ENCODE peak calls at places on chromosome 2, in nine cellular contexts. J is sigmoid colon, P is HCT116, H is prostate gland, L is Panc1, U is stomach, D is transverse colon, V is HepG2, R is vagina. G is an unnamed sample. For H3K9me3, the result is how much of the 10 kb centered on the place peaks cover.

GRCh38 chr2:108396845-108397244 is 19.1 kb downstream of the SULT1C4 start:
- DNase-seq in P (peak), V (peak), J (no peak), L (no peak), U (no peak), R (no peak), H (no peak), D (no peak), G (no peak)

GRCh38 chr2:11583203-11583752 is 49.4 kb downstream of the GREB1 start:
- DNase-seq in R (peak), J (peak), P (no peak), L (no peak), D (no peak), H (no peak), V (peak), U (no peak), G (no peak)

GRCh38 chr2:207640661-207641060 is 15.5 kb upstream of the METTL21A start:
- DNase-seq in V (no peak), L (no peak), J (no peak), H (no peak), P (no peak), U (no peak), D (no peak), R (no peak), G (no peak)

GRCh38 chr2:38168710-38169480 is 92.9 kb upstream of the CYP1B1 start:
- DNase-seq in U (no peak), V (no peak), J (no peak), L (no peak), D (no peak), R (no peak), P (no peak), H (no peak), G (no peak)

GRCh38 chr2:219576505-219577388 is 4.6 kb downstream of the INHA start:
- DNase-seq in R (no peak), V (peak), U (no peak), D (no peak), J (no peak), L (no peak), H (no peak), P (no peak), G (no peak)

GRCh38 chr2:184906160-184906559 is 307.8 kb downstream of the ZNF804A start:
- DNase-seq in R (no peak), D (no peak), H (no peak), U (no peak), J (no peak), L (no peak), V (no peak), P (no peak), G (peak)

GRCh38 chr2:117771969-117772630 is 42.4 kb upstream of the DDX18 start:
- DNase-seq in R (no peak), J (no peak), H (no peak), U (no peak), D (no peak), P (peak), V (peak), L (no peak), G (no peak)

GRCh38 chr2:119520696-119521436 is 3.4 kb downstream of the SCTR start:
- DNase-seq in D (no peak), V (no peak), U (no peak), L (no peak), P (no peak), H (no peak), R (no peak), J (no peak), G (no peak)

GRCh38 chr2:44692821-44693220 is 248.7 kb upstream of the SIX3 start:
- DNase-seq in U (no peak), V (no peak), H (no peak), D (no peak), L (no peak), J (no peak), P (no peak), R (no peak), G (no peak)

GRCh38 chr2:191247381-191248057 is 2.3 kb downstream of the MYO1B start:
- DNase-seq in U (no peak), R (no peak), L (no peak), D (no peak), J (no peak), V (peak), P (peak), H (no peak), G (no peak)

GRCh38 chr2:99101697-99102096 is 39.8 kb upstream of the C2orf15 start:
- DNase-seq in U (no peak), H (no peak), P (no peak), V (peak), L (no peak), R (no peak), J (no peak), D (no peak), G (no peak)

GRCh38 chr2:69386376-69386775 is 651 bp downstream of the GFPT1 start:
- DNase-seq in R (no peak), V (peak), U (no peak), J (no peak), L (no peak), H (no peak), D (no peak), P (no peak), G (no peak)

GRCh38 chr2:180910831-180911665 is 69.4 kb upstream of the UBE2E3 start:
- DNase-seq in L (no peak), P (no peak), H (no peak), V (no peak), D (no peak), R (no peak), U (no peak), J (no peak), G (peak)

GRCh38 chr2:121031568-121032340 is 253.2 kb downstream of the TFCP2L1 start:
- DNase-seq in P (no peak), U (no peak), D (no peak), R (no peak), L (no peak), V (no peak), H (no peak), J (no peak), G (no peak)

GRCh38 chr2:148487439-148487838 is 157.1 kb upstream of the EPC2 start:
- DNase-seq in R (no peak), U (no peak), P (no peak), D (no peak), L (no peak), V (no peak), H (no peak), J (no peak), G (no peak)

GRCh38 chr2:165839610-165840009 is 45.6 kb upstream of the GALNT3 start:
- DNase-seq in P (no peak), L (no peak), R (no peak), H (no peak), V (no peak), U (no peak), J (no peak), D (no peak), G (no peak)

GRCh38 chr2:9770308-9771100 is 72.8 kb upstream of the TAF1B start:
- DNase-seq in P (peak), R (no peak), V (peak), U (peak), D (peak), L (peak), H (peak), J (peak), G (no peak)

GRCh38 chr2:173708757-173709156 is 256.4 kb downstream of the SP3 start:
- DNase-seq in J (peak), D (peak), H (no peak), P (no peak), R (no peak), L (no peak), U (no peak), V (no peak), G (no peak)

GRCh38 chr2:25894135-25894830 is 16.0 kb upstream of the ASXL2 start:
- DNase-seq in L (no peak), J (peak), U (peak), V (peak), H (no peak), D (peak), R (no peak), P (no peak), G (no peak)

GRCh38 chr2:217597681-217598080 is 405.1 kb downstream of the TNS1 start:
- DNase-seq in D (no peak), U (no peak), P (no peak), V (no peak), H (no peak), R (no peak), L (no peak), J (no peak), G (no peak)

GRCh38 chr2:216551669-216552068 is 53.0 kb downstream of the RPL37A start:
- DNase-seq in J (no peak), D (peak), R (no peak), H (peak), V (no peak), P (no peak), U (no peak), L (no peak), G (no peak)

GRCh38 chr2:70937866-70938579 is 2.3 kb downstream of the ATP6V1B1 start:
- DNase-seq in L (no peak), R (peak), U (no peak), J (peak), D (no peak), V (peak), H (no peak), P (no peak), G (no peak)

GRCh38 chr2:144659731-144660275 is 139.9 kb upstream of the ZEB2 start:
- DNase-seq in L (no peak), U (peak), P (peak), J (no peak), D (no peak), V (no peak), R (no peak), H (no peak), G (no peak)

GRCh38 chr2:241941691-241942301 is 72.3 kb downstream of the RTP5 start:
- DNase-seq in D (no peak), U (peak), H (no peak), J (no peak), L (no peak), R (no peak), P (no peak), V (no peak), G (peak)

GRCh38 chr2:12675801-12676200 is 40.9 kb upstream of the TRIB2 start:
- DNase-seq in V (no peak), D (no peak), P (no peak), U (no peak), R (no peak), J (no peak), H (no peak), L (no peak), G (no peak)
- H3K4me3 ChIP-seq in V (no peak), D (no peak), P (no peak), U (no peak), R (no peak), J (no peak), H (no peak), L (no peak), G (no peak)

GRCh38 chr2:239716536-239717318 is 308.4 kb downstream of the NDUFA10 start:
- DNase-seq in V (no peak), U (no peak), D (no peak), P (no peak), J (peak), R (peak), L (no peak), H (no peak), G (peak)

GRCh38 chr2:239715606-239716005 is 309.5 kb downstream of the NDUFA10 start:
- DNase-seq in V (no peak), R (no peak), D (no peak), L (no peak), P (no peak), J (no peak), U (no peak), H (no peak), G (peak)

GRCh38 chr2:239717319-239717675 is 307.8 kb downstream of the NDUFA10 start:
- DNase-seq in R (no peak), L (no peak), V (no peak), J (no peak), U (no peak), P (no peak), D (no peak), H (no peak), G (peak)

GRCh38 chr2:239716009-239716408 is 309.1 kb downstream of the NDUFA10 start:
- DNase-seq in L (no peak), V (no peak), P (no peak), D (no peak), U (no peak), R (no peak), J (no peak), H (no peak), G (no peak)

DNA sequence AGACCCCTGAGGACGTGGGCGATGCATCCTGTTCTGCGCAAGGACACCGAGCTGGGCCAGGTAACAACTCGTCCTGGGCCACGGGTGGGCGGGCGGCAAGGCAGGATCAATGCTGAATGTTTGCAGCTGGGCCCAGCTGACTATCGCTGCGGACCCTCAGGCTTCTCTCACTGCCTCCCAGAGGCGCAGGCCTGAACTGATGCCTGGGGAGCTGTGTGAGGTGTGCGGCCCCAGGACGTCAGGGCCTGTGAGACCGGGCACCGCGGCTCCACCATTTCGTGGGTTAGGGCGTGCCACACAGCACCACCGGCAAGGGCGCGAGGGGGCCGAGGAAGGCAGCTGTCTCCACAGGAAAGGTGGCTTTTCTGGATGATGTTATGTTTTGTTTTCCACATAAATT is 307.4 kb downstream of the NDUFA10 start:
- DNase-seq in H (no peak), L (no peak), J (peak), P (no peak), U (no peak), D (no peak), V (no peak), R (no peak), G (peak)
- H3K9me3 ChIP-seq in H (under half), L (under half), J (under half), P (under half), U (under half), D (under half), V (under half), R (under half), G (under half)

GRCh38 chr2:236575501-236575900 is 5.9 kb downstream of the ACKR3 start:
- DNase-seq in D (no peak), P (no peak), J (peak), R (no peak), U (no peak), L (no peak), H (no peak), V (no peak), G (no peak)
- TF ChIP-seq POLR2AphosphoS5 in D (no peak), P (no peak), J (no peak), R (no peak), U (no peak), L (no peak), H (no peak), V (no peak), G (no peak)

GRCh38 chr2:14633031-14633430 is 514 bp downstream of the LRATD1 start:
- DNase-seq in V (no peak), P (no peak), L (no peak), R (no peak), D (peak), J (no peak), H (peak), U (peak), G (no peak)

GRCh38 chr2:14632133-14632936 is at the start of gene LRATD1:
- DNase-seq in H (peak), V (peak), P (no peak), J (peak), U (peak), D (peak), R (no peak), L (no peak), G (peak)

GRCh38 chr2:14634223-14634884 is 1.8 kb downstream of the LRATD1 start:
- DNase-seq in J (peak), L (no peak), D (peak), P (no peak), H (peak), V (peak), U (peak), R (no peak), G (peak)

GRCh38 chr2:14633451-14634211 is 1.1 kb downstream of the LRATD1 start:
- DNase-seq in R (no peak), P (no peak), V (no peak), U (no peak), J (peak), H (peak), L (no peak), D (peak), G (no peak)

DNA sequence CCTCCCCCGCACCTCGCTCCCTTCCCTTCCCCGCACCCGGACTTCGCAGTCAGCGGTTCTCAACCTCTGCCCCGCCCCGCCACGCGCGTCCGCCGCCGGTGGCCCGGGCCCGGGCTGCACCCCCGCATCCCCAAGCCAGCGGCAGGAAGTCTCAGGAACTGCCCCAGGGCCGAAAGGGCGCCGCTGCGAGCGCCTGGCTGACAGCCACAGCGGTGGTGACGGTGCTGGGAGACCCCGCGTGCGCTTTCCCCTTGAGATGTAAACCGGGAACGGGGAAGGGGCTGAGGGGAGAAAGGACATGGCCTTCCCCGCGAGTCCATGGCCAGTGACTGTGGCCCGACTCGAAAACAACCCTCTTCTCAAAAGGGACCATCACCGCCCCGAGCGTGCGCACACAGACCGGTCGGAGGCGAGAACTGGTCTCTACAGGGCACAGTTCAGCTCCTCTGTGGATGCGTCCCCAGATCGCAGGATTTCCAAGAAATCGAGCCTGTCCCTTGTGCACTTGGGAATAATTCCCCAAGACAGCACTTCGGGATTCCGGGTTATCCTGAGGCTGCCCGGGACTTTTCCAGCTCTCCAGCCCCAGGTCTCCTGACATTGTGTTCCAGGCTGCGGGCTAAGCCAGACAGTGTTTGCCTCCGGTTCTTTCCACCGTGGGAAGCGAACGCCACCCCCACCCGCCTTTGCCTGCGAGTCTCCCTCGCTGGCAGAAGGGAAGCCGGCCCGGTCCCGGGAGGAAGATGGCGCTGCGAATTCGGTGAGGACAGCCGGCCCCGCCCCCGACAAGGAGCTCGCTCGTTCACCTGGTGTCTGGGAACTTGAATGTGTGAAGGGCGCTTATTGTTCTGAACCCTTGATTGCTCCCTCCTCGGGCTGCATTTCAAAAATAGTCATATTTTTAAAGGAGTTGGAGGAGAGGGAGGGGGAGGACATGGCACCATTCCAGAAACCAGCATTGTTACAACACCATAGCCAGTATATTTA is 2.7 kb downstream of the LRATD1 start:
- DNase-seq in H (peak), U (peak), J (peak), D (peak), L (no peak), P (no peak), V (no peak), R (no peak), G (peak)
- H3K4me3 ChIP-seq in H (peak), U (peak), J (peak), D (peak), L (peak), P (no peak), V (peak), R (peak), G (peak)

GRCh38 chr2:151758744-151759143 is 24.5 kb upstream of the NEB start:
- DNase-seq in R (no peak), P (no peak), H (no peak), D (no peak), J (no peak), L (no peak), U (no peak), V (no peak), G (no peak)
- H3K9me3 ChIP-seq in R (under half), P (under half), H (under half), D (under half), J (under half), L (under half), U (under half), V (under half), G (under half)

GRCh38 chr2:57515366-57515765 is 531.2 kb upstream of the VRK2 start:
- DNase-seq in R (no peak), V (no peak), P (no peak), L (no peak), D (no peak), J (no peak), U (no peak), H (no peak), G (no peak)

GRCh38 chr2:57516740-57517340 is 529.8 kb upstream of the VRK2 start:
- DNase-seq in P (peak), L (peak), U (no peak), D (no peak), R (no peak), J (no peak), H (no peak), V (peak), G (no peak)
- TF ChIP-seq POLR2AphosphoS5 in P (no peak), L (no peak), U (no peak), D (no peak), R (no peak), J (no peak), H (no peak), V (no peak), G (no peak)

GRCh38 chr2:226031962-226032441 is 632.5 kb downstream of the NYAP2 start:
- DNase-seq in U (no peak), H (no peak), L (no peak), D (no peak), P (no peak), J (no peak), R (no peak), V (peak), G (no peak)
- H3K4me3 ChIP-seq in U (no peak), H (no peak), L (peak), D (no peak), P (peak), J (peak), R (peak), V (peak), G (no peak)

GRCh38 chr2:224722777-224723176 is 6.6 kb upstream of the CCDC195 start:
- DNase-seq in J (no peak), R (no peak), P (no peak), V (no peak), D (no peak), U (no peak), H (no peak), L (no peak), G (no peak)
- H3K9me3 ChIP-seq in J (under half), R (under half), P (under half), V (under half), D (under half), U (under half), H (under half), L (under half), G (under half)